ENCODE peak calls at places on chromosomes 2 and 18, in four cellular contexts. W is heart left ventricle, H is iPS DF 6.9, A is lower lobe of right lung. M is an unnamed sample. For H3K9me3 and H3K27me3, the result is how much of the 10 kb centered on the place peaks cover.

GRCh38 chr2:136932700-136933099 is 167.4 kb downstream of the THSD7B start:
- DNase-seq in W (no peak), H (no peak), A (no peak), M (no peak)

GRCh38 chr2:133774675-133775005 is 206.4 kb upstream of the NCKAP5 start:
- DNase-seq in W (peak), H (no peak), A (no peak), M (no peak)

GRCh38 chr2:219552382-219553167 is 8.7 kb downstream of the TMEM198 start:
- DNase-seq in W (peak), H (no peak), A (peak), M (peak)

GRCh38 chr2:140157816-140158215 is 1377.6 kb upstream of the NXPH2 start:
- DNase-seq in W (no peak), H (no peak), A (no peak), M (no peak)

GRCh38 chr18:13428319-13428718 is 209.8 kb downstream of the LDLRAD4 start:
- DNase-seq in W (no peak), H (no peak), A (no peak), M (no peak)

GRCh38 chr18:24185805-24186204 is 46.9 kb downstream of the CABYR start:
- DNase-seq in W (no peak), H (no peak), A (no peak), M (no peak)

GRCh38 chr18:61842146-61842545 is 50.7 kb downstream of the RNF152 start:
- DNase-seq in W (no peak), H (no peak), A (no peak), M (no peak)

GRCh38 chr2:204776781-204777559 is 231.7 kb downstream of the PARD3B start:
- DNase-seq in W (no peak), H (no peak), A (no peak), M (no peak)

GRCh38 chr2:216109962-216110614 is 940 bp downstream of the XRCC5 start:
- DNase-seq in W (no peak), H (no peak), A (no peak), M (no peak)

GRCh38 chr2:240256704-240257637 is 116.5 kb upstream of the OTOS start:
- DNase-seq in W (peak), H (no peak), A (peak), M (no peak)

GRCh38 chr2:128803222-128803621 is 484.6 kb upstream of the HS6ST1 start:
- DNase-seq in W (no peak), H (no peak), A (no peak), M (no peak)

GRCh38 chr2:98134138-98134537 is 47.2 kb downstream of the VWA3B start:
- DNase-seq in W (peak), H (no peak), A (peak), M (peak)

GRCh38 chr2:172216348-172216933 is 113.7 kb upstream of the DLX2 start:
- DNase-seq in W (no peak), H (no peak), A (no peak), M (no peak)

GRCh38 chr2:51247252-51247651 is 215.3 kb upstream of the NRXN1 start:
- DNase-seq in W (no peak), H (no peak), A (no peak), M (no peak)
- H3K9me3 ChIP-seq in W (under half), H (under half), A (under half), M (under half)

GRCh38 chr2:20671036-20671735 is 4.2 kb downstream of the GDF7 start:
- DNase-seq in W (no peak), H (no peak), A (no peak), M (no peak)
- H3K27me3 ChIP-seq in W (half or more), H (half or more), A (half or more), M (half or more)

DNA sequence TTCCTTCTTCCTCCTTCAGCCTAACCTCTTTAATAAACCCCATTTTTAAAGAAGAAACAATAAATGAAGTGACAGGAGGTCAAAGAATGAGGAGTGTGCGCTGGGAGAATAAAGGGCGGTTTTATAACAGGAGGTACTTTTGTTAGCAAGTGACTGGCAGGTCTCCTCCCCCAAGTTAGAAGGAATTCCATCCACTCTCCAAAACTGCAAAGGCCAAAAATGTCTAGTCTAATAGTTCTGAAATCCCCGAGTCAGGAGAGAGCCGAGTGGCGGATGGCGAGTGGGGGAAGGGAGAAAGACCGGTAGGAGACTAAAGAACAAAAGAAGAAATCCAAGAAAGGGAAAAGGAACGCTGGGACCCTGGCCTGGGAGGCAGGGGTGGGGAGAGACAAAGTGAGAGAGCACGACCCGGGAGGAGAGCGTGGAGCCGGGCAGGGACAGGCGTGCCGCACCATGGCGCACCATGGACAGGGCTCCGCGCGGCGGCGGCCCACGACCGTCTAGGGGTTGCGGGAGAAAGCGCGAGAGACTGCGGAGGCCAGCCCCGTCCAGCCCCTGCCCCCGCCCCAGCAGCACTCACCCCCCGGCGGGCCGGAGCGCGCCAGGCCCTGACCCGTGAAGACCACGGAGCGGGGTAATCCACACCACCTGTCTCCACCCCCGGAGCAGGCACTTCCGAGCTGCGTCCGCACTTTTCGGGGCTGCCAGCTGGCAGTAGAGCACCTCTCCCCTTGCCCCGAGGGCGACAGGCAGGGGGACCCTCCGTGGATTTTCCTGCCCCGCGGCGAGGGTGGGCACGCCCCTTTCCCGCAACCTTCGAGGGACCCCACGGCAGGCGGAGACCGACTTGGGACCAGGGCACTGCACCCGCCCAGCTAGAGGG is 1.6 kb downstream of the CDH2 start:
- DNase-seq in W (peak), H (no peak), A (no peak), M (no peak)
- H3K4me3 ChIP-seq in W (peak), H (peak), A (no peak), M (no peak)

GRCh38 chr18:56214706-56215105 is 423.7 kb downstream of the TXNL1 start:
- DNase-seq in W (no peak), H (no peak), A (no peak), M (no peak)

GRCh38 chr18:56221195-56222065 is 417.0 kb downstream of the TXNL1 start:
- DNase-seq in W (no peak), H (no peak), A (no peak), M (no peak)

GRCh38 chr18:56217406-56217805 is 421.0 kb downstream of the TXNL1 start:
- DNase-seq in W (no peak), H (no peak), A (no peak), M (no peak)
- H3K9me3 ChIP-seq in W (under half), H (under half), A (under half), M (under half)

GRCh38 chr18:52615943-52616342 is 275.9 kb downstream of the DCC start:
- DNase-seq in W (no peak), H (no peak), A (no peak), M (no peak)
- H3K27me3 ChIP-seq in W (under half), H (under half), A (under half), M (under half)

DNA sequence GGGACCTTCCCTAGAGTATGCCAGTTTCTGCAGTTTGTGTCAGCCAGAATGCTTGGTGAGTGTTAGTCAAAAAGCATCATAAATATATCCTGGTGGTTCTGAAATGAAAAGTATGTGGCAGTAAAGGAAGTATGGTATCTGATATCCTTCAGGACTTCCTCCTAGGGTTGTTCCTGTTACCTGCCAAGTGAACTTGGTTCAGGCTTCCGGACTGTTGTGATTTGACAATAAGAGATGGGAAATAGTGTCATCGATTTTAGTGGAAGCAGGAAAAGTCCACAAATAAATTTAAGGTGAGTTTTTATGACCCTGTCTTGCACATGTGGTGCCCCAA is 2.0 kb downstream of the TANC1 start:
- DNase-seq in W (no peak), H (no peak), A (no peak), M (no peak)
- H3K4me3 ChIP-seq in W (peak), H (no peak), A (peak), M (peak)

DNA sequence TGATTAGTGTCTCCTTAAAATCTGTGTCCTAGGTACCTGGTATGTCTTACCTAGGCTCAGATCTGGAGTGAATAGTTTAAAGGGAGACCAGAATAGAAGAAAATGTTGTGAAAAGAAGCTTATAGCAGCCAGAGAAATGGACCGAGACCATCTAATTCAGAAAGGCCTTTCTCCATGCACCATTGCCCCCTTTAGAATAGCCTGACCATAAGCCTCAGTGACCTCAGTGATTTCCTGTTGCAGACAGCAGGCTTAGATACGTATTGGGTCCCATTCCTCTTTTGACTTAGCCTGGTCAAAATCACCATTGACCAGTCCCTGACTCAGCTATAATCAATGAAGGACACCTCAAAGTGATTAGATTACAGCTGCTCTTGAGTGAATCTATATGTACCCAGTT is 690.7 kb upstream of the KLHL29 start:
- DNase-seq in W (no peak), H (no peak), A (no peak), M (no peak)
- H3K9me3 ChIP-seq in W (under half), H (under half), A (under half), M (under half)